ENCODE peak calls at places on chromosomes 6 and 20, in six cellular contexts. W is NCI-H1930; R is stimulated activated CD4-positive, alpha-beta T cell treated with anti-CD3 and anti-CD28 coated beads, TNF-alpha, amount 100 ng/mL, for 1 hour; C is HCT116; H is RWPE1; F is activated T-helper 1 cell treated with anti-CD3 and anti-CD28 coated beads, Interleukin-2, amount 50 U/mL, for 16 hours. S is an unnamed sample.

GRCh38 chr6:95803889-95804288 is 211.9 kb upstream of the FUT9 start:
- DNase-seq in W (no peak), R (no peak), C (no peak), H (no peak), F (no peak), S (no peak)

GRCh38 chr6:31473780-31474725 is 23.9 kb upstream of the MICB start:
- DNase-seq in W (no peak), R (no peak), C (no peak), H (peak), F (no peak), S (no peak)

GRCh38 chr20:25324412-25324811 is 66.2 kb downstream of the ABHD12 start:
- DNase-seq in W (no peak), R (no peak), C (no peak), H (no peak), F (no peak), S (no peak)

GRCh38 chr6:160226118-160226541 is 32.5 kb downstream of the SLC22A2 start:
- DNase-seq in W (no peak), R (no peak), C (no peak), H (no peak), F (peak), S (no peak)

GRCh38 chr6:23174781-23175361 is 605.5 kb downstream of the HDGFL1 start:
- DNase-seq in W (no peak), R (no peak), C (peak), H (peak), F (no peak), S (no peak)

GRCh38 chr6:10720229-10720959 is 2.5 kb upstream of the TMEM14C start:
- DNase-seq in W (no peak), R (peak), C (no peak), H (peak), F (peak), S (no peak)

GRCh38 chr6:4253604-4254211 is 118.3 kb upstream of the ECI2 start:
- DNase-seq in W (no peak), R (no peak), C (peak), H (peak), F (no peak), S (no peak)

GRCh38 chr6:80440496-80441160 is 334.2 kb downstream of the BCKDHB start:
- DNase-seq in W (no peak), R (no peak), C (no peak), H (no peak), F (no peak), S (no peak)

GRCh38 chr6:95576218-95576617 is 1.1 kb upstream of the MANEA start:
- DNase-seq in W (no peak), R (no peak), C (no peak), H (no peak), F (no peak), S (no peak)

GRCh38 chr6:152952866-152953509 is 29.9 kb downstream of the FBXO5 start:
- DNase-seq in W (no peak), R (no peak), C (peak), H (peak), F (no peak), S (no peak)

GRCh38 chr20:46402236-46402886 is 4.1 kb downstream of the ELMO2 start:
- DNase-seq in W (no peak), R (no peak), C (no peak), H (no peak), F (no peak), S (no peak)

GRCh38 chr20:48550814-48551213 is 277.0 kb downstream of the PREX1 start:
- DNase-seq in W (no peak), R (no peak), C (no peak), H (no peak), F (no peak), S (no peak)

GRCh38 chr6:119533603-119534279 is 184.2 kb upstream of the MAN1A1 start:
- DNase-seq in W (peak), R (no peak), C (peak), H (peak), F (no peak), S (no peak)

GRCh38 chr20:208937-209566 is 18.0 kb upstream of the DEFB129 start:
- DNase-seq in W (peak), R (no peak), C (peak), H (peak), F (no peak), S (no peak)

GRCh38 chr20:41135187-41135887 is 2.0 kb upstream of the PLCG1 start:
- DNase-seq in W (peak), R (peak), C (peak), H (peak), F (peak), S (no peak)

GRCh38 chr6:147298461-147298860 is 94.2 kb downstream of the STXBP5 start:
- DNase-seq in W (no peak), R (no peak), C (no peak), H (no peak), F (no peak), S (no peak)

GRCh38 chr6:130322673-130323268 is 43.0 kb upstream of the TMEM200A start:
- DNase-seq in W (peak), R (peak), C (peak), H (peak), F (peak), S (peak)

GRCh38 chr6:36615018-36615761 is 21.0 kb downstream of the SRSF3 start:
- DNase-seq in W (no peak), R (peak), C (peak), H (peak), F (no peak), S (no peak)

GRCh38 chr6:49565855-49566254 is 15.4 kb downstream of the C6orf141 start:
- DNase-seq in W (no peak), R (no peak), C (no peak), H (peak), F (no peak), S (no peak)

GRCh38 chr6:24802271-24803059 is 3.7 kb upstream of the ARMH2 start:
- DNase-seq in W (no peak), R (no peak), C (no peak), H (no peak), F (no peak), S (no peak)

GRCh38 chr6:68196645-68197044 is 438.4 kb upstream of the ADGRB3 start:
- DNase-seq in W (no peak), R (no peak), C (no peak), H (peak), F (no peak), S (no peak)

GRCh38 chr20:34977365-34978091 is 21.9 kb downstream of the MYH7B start:
- DNase-seq in W (no peak), R (no peak), C (no peak), H (no peak), F (no peak), S (no peak)

GRCh38 chr6:69084746-69085335 is 449.8 kb downstream of the ADGRB3 start:
- DNase-seq in W (no peak), R (no peak), C (no peak), H (no peak), F (no peak), S (no peak)

GRCh38 chr6:51949451-51949850 is 138.0 kb downstream of the PKHD1 start:
- DNase-seq in W (no peak), R (no peak), C (no peak), H (no peak), F (no peak), S (no peak)

GRCh38 chr20:755931-756330 is 12.4 kb downstream of the SLC52A3 start:
- DNase-seq in W (no peak), R (no peak), C (no peak), H (no peak), F (no peak), S (no peak)

GRCh38 chr6:117448011-117448410 is 22.3 kb upstream of the ROS1 start:
- DNase-seq in W (no peak), R (no peak), C (no peak), H (no peak), F (no peak), S (no peak)

GRCh38 chr6:153602387-153602786 is 436.7 kb upstream of the OPRM1 start:
- DNase-seq in W (no peak), R (no peak), C (no peak), H (no peak), F (no peak), S (no peak)

GRCh38 chr6:19876672-19877071 is 39.5 kb downstream of the ID4 start:
- DNase-seq in W (no peak), R (no peak), C (no peak), H (no peak), F (no peak), S (no peak)

GRCh38 chr20:45798935-45799642 is 7.3 kb downstream of the DNTTIP1 start:
- DNase-seq in W (peak), R (peak), C (no peak), H (peak), F (peak), S (no peak)

GRCh38 chr6:11525468-11526155 is 11.9 kb upstream of the TMEM170B start:
- DNase-seq in W (no peak), R (no peak), C (no peak), H (no peak), F (no peak), S (no peak)

GRCh38 chr6:105318660-105319059 is 84.2 kb downstream of the PREP start:
- DNase-seq in W (no peak), R (no peak), C (peak), H (peak), F (no peak), S (no peak)

S was measured in mesothelial cell of epicardium.